ENCODE peak calls at places on chromosome 1, in eight cellular contexts. C is HCT116; N is CD8-positive, alpha-beta T cell; H is RWPE1; T is nephron progenitor cell; L is epithelial cell of esophagus; R is heart left ventricle; Z is AG10803. W is an unnamed sample.

GRCh38 chr1:227948493-227949260 is 945 bp upstream of the WNT9A start:
- DNase-seq in C (no peak), R (no peak), H (peak), L (peak), T (no peak), Z (no peak), N (no peak), W (no peak)

GRCh38 chr1:38728176-38728908 is 131.2 kb downstream of the RRAGC start:
- DNase-seq in Z (peak), R (peak), C (no peak), T (no peak), N (no peak), H (no peak), L (peak), W (no peak)

GRCh38 chr1:196502437-196502836 is 105.8 kb downstream of the KCNT2 start:
- DNase-seq in H (no peak), R (no peak), N (no peak), C (no peak), T (no peak), L (no peak), Z (no peak), W (no peak)

GRCh38 chr1:8378981-8379470 is 61.1 kb downstream of the SLC45A1 start:
- DNase-seq in L (no peak), N (no peak), Z (no peak), H (no peak), R (no peak), C (no peak), T (no peak), W (no peak)

GRCh38 chr1:85116856-85117255 is 68.6 kb upstream of the MCOLN3 start:
- DNase-seq in Z (no peak), H (no peak), L (no peak), N (no peak), R (no peak), C (no peak), T (no peak), W (no peak)

GRCh38 chr1:232566093-232566492 is 63.8 kb downstream of the SIPA1L2 start:
- DNase-seq in Z (no peak), L (no peak), N (no peak), H (no peak), R (no peak), C (no peak), T (no peak), W (no peak)

GRCh38 chr1:41859686-41860085 is 59.0 kb downstream of the HIVEP3 start:
- DNase-seq in N (no peak), R (no peak), H (no peak), Z (no peak), C (no peak), T (no peak), L (no peak), W (no peak)

GRCh38 chr1:36938807-36939206 is 95.5 kb downstream of the GRIK3 start:
- DNase-seq in N (no peak), L (no peak), R (no peak), C (no peak), T (no peak), Z (no peak), H (no peak), W (no peak)

GRCh38 chr1:29186252-29186651 is 4.6 kb upstream of the SRSF4 start:
- DNase-seq in H (no peak), Z (no peak), C (no peak), T (no peak), N (no peak), L (peak), R (no peak), W (no peak)

GRCh38 chr1:153773004-153773921 is 1.9 kb upstream of the SLC27A3 start:
- DNase-seq in T (no peak), R (no peak), Z (no peak), C (no peak), L (no peak), N (no peak), H (no peak), W (no peak)

GRCh38 chr1:76317299-76317913 is 242.9 kb downstream of the ST6GALNAC3 start:
- DNase-seq in C (no peak), T (no peak), H (no peak), Z (peak), L (no peak), N (no peak), R (no peak), W (no peak)

GRCh38 chr1:115710859-115711624 is 57.5 kb downstream of the CASQ2 start:
- DNase-seq in T (no peak), N (no peak), C (no peak), R (no peak), Z (no peak), H (no peak), L (no peak), W (no peak)

GRCh38 chr1:165858928-165859845 is 31.8 kb downstream of the UCK2 start:
- DNase-seq in R (no peak), Z (peak), C (no peak), H (no peak), L (no peak), T (no peak), N (no peak), W (no peak)

GRCh38 chr1:22414244-22414751 is 37.4 kb upstream of the ZBTB40 start:
- DNase-seq in L (no peak), R (no peak), C (no peak), Z (peak), N (no peak), T (no peak), H (no peak), W (no peak)

GRCh38 chr1:30610917-30611316 is 112.5 kb downstream of the MATN1 start:
- DNase-seq in T (no peak), Z (no peak), L (no peak), N (no peak), R (no peak), C (no peak), H (no peak), W (no peak)

DNA sequence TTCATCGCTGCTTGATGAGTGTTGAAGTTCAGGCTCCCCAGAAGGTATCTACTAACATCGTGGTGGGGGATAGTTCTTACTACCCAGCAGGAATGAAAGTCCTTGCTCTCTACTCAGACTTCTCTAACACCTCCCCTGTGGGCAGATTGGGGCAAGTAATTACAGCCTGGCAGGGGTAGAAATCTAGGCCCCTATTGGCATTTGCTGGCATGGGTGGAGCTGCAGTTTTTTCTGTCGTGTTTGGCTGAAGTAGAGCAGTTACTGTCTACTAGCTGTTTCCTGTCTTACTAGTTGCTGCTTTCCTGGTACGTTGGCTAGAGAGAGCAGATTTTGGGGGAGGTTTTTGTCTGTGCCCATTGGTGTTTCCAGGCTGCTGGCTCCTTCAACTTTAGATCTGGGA is 41.6 kb downstream of the ZYG11B start:
- DNase-seq in R (no peak), N (no peak), T (no peak), H (no peak), C (no peak), L (no peak), Z (no peak), W (no peak)
- TF ChIP-seq CTCF in R (no peak), N (no peak), T (no peak), H (no peak), C (no peak), L (no peak), Z (no peak), W (no peak)

GRCh38 chr1:189619682-189620332 is 857.9 kb downstream of the BRINP3 start:
- DNase-seq in N (no peak), Z (no peak), L (peak), H (peak), T (no peak), R (no peak), C (peak), W (no peak)
- TF ChIP-seq CTCF in N (no peak), Z (no peak), L (peak), H (no peak), T (no peak), R (no peak), C (peak), W (no peak)

DNA sequence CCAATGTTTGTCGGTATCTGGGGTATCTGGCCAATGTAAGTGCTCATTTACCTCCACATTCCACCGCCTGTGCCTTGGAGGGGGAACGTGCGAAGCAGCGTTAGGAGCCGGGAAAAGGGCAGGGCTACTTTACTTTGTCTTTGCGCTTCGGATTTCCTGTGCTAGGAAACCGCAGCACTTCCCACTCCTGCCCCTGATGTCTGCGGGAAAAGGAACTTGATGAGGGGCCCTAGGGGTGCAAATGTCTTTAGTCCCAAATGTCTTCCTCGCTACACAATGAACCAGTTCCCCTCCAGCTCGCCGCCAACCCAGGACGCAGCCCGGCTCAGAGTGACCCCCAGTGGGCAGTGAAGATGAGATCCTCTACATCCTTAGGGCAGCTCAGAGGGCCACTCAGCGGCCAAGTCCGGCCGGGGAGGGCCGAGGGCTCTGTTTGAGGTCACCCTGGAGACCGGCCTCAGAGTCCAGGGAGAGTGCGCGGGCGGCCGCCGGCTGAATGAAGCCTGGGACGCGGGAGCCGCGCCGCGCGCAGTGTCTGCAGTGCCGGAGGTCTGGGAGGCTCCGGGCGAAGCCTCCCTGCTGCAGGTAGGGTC is at the start of gene DYNLT5:
- DNase-seq in Z (peak), R (peak), C (no peak), N (no peak), T (peak), H (no peak), L (peak), W (peak)
- TF ChIP-seq CTCF in Z (peak), R (peak), C (no peak), N (no peak), T (no peak), H (no peak), L (no peak), W (peak)

DNA sequence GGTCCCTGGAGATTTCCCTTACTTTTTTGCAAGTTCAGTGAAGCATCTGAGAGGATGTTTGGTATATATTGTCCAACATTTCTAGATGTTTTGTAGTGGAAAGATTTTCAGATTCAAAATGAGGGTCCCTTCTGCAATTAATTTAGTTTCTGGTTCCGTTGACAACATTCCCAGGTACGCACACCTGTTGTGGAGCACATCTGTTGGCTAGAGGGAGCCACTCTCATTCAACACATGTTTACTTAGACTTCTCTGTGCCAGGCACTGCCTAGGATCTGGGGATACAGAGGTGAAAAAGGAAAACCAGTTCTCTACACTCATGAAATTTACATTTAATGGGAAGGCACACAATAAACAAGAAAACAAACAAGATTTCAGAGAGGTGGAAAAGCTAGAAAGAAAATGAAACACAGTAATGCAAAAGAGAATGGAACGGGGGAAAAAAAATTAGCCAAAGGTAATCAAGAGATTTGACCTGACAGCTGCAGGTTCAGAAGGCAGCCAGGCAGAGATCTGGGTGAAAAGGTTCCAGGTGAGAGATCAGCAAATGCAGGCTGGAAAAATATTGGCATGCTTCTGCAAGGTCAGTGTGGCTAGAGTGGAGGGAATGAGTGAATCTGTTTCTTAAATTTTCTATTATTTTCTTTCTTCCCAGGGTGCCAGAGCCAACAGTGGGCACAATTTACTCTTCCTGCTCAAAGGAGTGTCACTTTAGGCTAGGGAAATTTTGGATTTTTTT is 48.4 kb upstream of the KAZN start:
- DNase-seq in R (no peak), C (no peak), H (no peak), T (no peak), N (no peak), L (no peak), Z (no peak), W (no peak)
- TF ChIP-seq CTCF in R (no peak), C (no peak), H (no peak), T (no peak), N (no peak), L (peak), Z (no peak), W (no peak)

DNA sequence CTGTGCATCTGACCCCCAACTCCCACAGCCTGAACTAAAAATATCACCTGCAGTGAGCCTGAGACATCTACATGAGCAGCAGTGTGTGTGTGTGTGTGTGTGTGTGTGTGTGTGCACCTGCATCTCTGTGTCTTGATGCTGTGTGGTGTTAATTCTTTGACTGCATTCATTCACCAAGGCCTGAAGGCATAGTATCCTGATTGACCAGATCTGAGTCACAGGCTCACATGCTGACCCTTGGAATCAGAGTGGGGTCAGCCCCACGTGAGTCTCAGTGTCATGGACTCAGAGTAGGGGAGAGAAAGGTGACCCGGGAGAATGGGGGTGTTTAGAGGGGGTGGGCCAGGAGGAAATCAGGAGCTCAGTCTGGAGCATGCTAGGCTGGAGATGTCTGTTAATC is 273.1 kb downstream of the KAZN start:
- DNase-seq in C (no peak), N (no peak), T (no peak), R (no peak), Z (no peak), H (no peak), L (peak), W (no peak)
- TF ChIP-seq CTCF in C (no peak), N (no peak), T (no peak), R (no peak), Z (no peak), H (no peak), L (no peak), W (no peak)

GRCh38 chr1:229557913-229558414 is 543 bp downstream of the ABCB10 start:
- DNase-seq in N (peak), T (peak), L (peak), Z (peak), R (peak), H (peak), C (no peak), W (peak)
- TF ChIP-seq CTCF in N (no peak), T (no peak), L (no peak), Z (no peak), R (no peak), H (no peak), C (no peak), W (no peak)

W was measured in neural crest cell.